ENCODE peak calls at places on chromosomes 4 and X, in ten cellular contexts. I is suprapubic skin; L is CD4-positive, alpha-beta T cell; H is fibroblast of lung; C is PC-3; U is BJ; R is PC-9; F is upper lobe of right lung; W is K562; A is uterus. V is an unnamed sample.

GRCh38 chr4:77797239-77797638 is 21.9 kb downstream of the CNOT6L start:
- DNase-seq in I (no peak), L (no peak), H (peak; percentile 12), C (peak; percentile 19), U (no peak), R (no peak), F (no peak), W (no peak), A (no peak), V (no peak)

GRCh38 chrX:13955095-13955647 is 74.5 kb downstream of the GEMIN8 start:
- DNase-seq in I (no peak), L (no peak), H (no peak), C (no peak), U (no peak), R (no peak), F (no peak), W (no peak), A (no peak), V (no peak)

GRCh38 chr4:70008771-70009170 is 13.0 kb downstream of the STATH start:
- DNase-seq in I (no peak), L (no peak), H (no peak), C (no peak), U (no peak), R (no peak), F (no peak), W (no peak), A (no peak), V (no peak)

GRCh38 chr4:54913751-54914526 is 211.5 kb downstream of the KDR start:
- DNase-seq in I (no peak), L (no peak), H (no peak), C (peak; percentile 68), U (no peak), R (no peak), F (no peak), W (no peak), A (no peak), V (no peak)

GRCh38 chrX:134570899-134571298 is 87.4 kb downstream of the PLAC1 start:
- DNase-seq in I (no peak), L (no peak), H (no peak), C (no peak), U (no peak), R (no peak), F (no peak), W (no peak), A (no peak), V (no peak)

GRCh38 chrX:109635151-109635550 is 10.2 kb upstream of the KCNE5 start:
- DNase-seq in I (no peak), L (no peak), H (no peak), C (peak; percentile 39), U (no peak), R (no peak), F (no peak), W (peak; percentile 24), A (no peak), V (no peak)

GRCh38 chr4:122701061-122701460 is 31.4 kb upstream of the BBS12 start:
- DNase-seq in I (no peak), L (no peak), H (no peak), C (no peak), U (no peak), R (no peak), F (no peak), W (no peak), A (no peak), V (no peak)

GRCh38 chrX:48834383-48834709 is 1.1 kb downstream of the PCSK1N start:
- DNase-seq in I (no peak), L (no peak), H (no peak), C (peak; percentile 29), U (no peak), R (no peak), F (no peak), W (no peak), A (no peak), V (no peak)

GRCh38 chr4:120864969-120865368 is 57.6 kb downstream of the PRDM5 start:
- DNase-seq in I (no peak), L (no peak), H (no peak), C (no peak), U (no peak), R (no peak), F (no peak), W (no peak), A (no peak), V (no peak)

DNA sequence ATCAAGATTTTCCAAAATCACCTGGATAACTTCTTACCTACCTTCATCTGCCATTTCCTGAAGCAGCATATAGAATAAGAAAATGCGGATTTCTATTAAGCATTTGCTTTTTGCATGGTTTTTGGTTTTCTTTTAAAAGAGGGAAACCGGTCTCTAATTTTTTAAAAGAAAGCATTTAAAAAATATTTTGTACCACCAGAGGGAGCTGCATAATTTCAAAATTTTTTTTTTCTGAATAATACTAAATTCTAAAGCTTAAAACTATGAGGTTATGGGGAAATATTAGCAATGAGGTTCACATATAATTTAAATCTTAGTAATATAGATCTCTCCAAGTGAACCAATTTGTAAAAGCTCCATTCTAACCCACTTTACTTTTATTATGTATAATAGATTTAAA is 137.7 kb upstream of the TENT5D start:
- DNase-seq in I (no peak), L (no peak), H (no peak), C (peak; percentile 25), U (no peak), R (no peak), F (no peak), W (no peak), A (no peak), V (no peak)
- TF ChIP-seq CTCF in I (no peak), L (no peak), H (no peak), C (peak; percentile 50), U (no peak), R (peak; percentile 58), F (no peak), W (no peak), A (no peak), V (peak; percentile 66)

DNA sequence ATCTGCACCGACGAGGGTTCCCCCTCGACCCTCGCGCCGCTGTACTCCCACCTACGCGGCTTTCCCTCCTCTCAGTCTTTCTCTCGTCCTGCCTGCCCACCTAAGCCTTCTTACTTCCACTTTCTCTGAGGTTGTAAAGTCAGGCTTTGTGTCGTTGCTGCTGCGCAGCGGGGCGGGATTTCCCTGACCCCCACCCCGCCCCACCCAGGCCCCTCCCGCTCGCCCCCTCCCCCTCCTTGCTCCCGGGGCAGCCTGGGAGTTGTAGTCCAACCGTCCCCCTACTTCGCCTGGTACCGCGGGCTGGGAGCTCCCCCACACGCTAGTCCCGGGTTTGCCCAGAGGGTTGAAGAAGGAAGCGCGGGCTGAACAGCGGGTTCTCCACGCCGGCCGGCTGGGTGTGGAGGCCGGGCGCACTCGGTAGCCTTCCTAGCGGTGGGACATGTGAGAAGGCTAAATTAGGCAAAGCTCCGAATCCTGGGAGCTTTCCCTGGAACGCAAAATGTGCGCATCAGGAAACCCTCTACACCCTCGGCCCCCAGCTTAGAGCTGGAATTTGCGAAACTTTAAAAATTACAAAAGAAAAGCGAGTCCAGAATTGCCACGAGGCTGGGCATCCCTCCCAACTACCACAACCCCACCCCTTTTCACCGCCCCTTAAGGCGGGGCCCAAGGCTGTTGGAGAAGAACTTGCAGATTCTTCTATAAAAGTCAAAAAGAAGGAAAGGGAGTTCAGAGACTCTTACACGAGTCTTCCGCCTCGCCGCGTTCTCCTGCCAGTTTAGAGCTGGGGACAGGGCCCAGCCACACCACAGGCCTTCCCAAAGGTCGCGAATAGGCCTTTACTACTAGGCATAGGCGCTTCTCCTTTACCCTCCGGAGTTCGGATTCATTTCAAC is at the start of gene ATP11C:
- DNase-seq in I (peak; percentile 89), L (peak; percentile 69), H (peak; percentile 81), C (peak; percentile 80), U (no peak), R (peak; percentile 71), F (peak; percentile 88), W (peak; percentile 83), A (peak; percentile 85), V (peak; percentile 80)
- TF ChIP-seq CTCF in I (no peak), L (no peak), H (no peak), C (no peak), U (no peak), R (no peak), F (no peak), W (peak; percentile 18), A (no peak), V (no peak)

GRCh38 chr4:4901877-4902276 is 42.4 kb downstream of the MSX1 start:
- DNase-seq in I (no peak), L (no peak), H (no peak), C (no peak), U (no peak), R (no peak), F (no peak), W (no peak), A (no peak), V (no peak)
- TF ChIP-seq CTCF in I (no peak), L (peak; percentile 7), H (no peak), C (no peak), U (no peak), R (no peak), F (no peak), W (peak; percentile 29), A (no peak), V (peak; percentile 46)

DNA sequence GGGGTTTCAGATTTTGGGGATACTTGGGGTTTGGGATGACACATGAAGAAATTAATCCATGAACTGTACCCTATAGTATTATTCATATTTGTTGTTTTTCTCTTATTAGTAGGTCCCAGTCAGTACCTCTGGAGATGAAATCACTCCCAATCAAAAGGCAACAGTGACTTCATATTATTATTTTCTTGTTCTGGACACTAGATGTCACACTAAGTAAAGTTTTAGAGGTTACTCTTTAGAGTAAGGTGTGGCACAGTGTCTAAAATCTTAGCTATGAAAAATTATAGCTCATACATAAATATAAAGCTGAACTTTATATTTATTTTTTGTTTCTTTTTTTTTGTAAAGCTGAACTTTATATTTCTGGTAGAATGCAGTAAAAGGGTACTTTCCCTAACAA is 35.1 kb downstream of the FAM114A1 start:
- DNase-seq in I (no peak), L (no peak), H (no peak), C (peak; percentile 56), U (no peak), R (peak; percentile 43), F (no peak), W (no peak), A (no peak), V (no peak)
- TF ChIP-seq CTCF in I (no peak), L (peak; percentile 70), H (no peak), C (peak; percentile 60), U (no peak), R (peak; percentile 63), F (peak; percentile 44), W (no peak), A (no peak), V (peak; percentile 71)

DNA sequence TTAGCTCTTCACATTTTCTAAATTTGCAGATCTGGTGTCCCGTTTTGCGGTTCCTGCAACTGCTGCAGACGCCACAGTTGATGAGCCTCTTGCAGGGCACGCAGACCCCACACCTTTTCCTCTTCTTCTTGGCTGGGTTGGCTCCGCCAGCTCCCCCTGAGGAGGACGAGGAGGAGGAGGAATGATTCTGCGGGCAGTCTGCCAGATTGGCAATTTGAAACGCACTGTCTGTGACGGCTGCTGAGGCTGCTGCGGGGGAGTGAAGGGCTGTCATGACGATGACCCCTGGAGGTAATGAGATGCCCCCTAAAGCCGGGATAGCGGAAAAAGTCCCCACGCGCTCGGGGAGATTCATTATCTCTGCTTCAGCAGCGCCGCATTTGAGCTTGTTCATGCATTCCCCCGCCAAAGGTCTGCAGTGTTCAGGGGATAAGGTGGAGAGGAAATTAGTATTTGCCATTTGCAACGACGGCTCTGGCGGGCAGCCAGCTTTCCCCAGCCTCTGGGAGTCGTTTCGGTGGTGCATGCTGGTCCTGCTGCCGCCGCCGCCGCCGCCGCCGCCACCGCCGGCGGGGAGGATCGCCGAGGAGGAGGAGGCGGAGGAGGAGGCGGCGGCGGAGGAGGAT is 3.8 kb downstream of the CXXC4 start:
- DNase-seq in I (peak; percentile 81), L (peak; percentile 12), H (peak; percentile 62), C (peak; percentile 38), U (no peak), R (no peak), F (peak; percentile 88), W (peak; percentile 48), A (peak; percentile 78), V (peak; percentile 90)
- TF ChIP-seq CTCF in I (no peak), L (no peak), H (no peak), C (no peak), U (no peak), R (no peak), F (no peak), W (no peak), A (no peak), V (no peak)

GRCh38 chr4:17169699-17170098 is 271.3 kb upstream of the LDB2 start:
- DNase-seq in I (no peak), L (no peak), H (no peak), C (no peak), U (no peak), R (no peak), F (no peak), W (no peak), A (no peak), V (no peak)
- TF ChIP-seq CTCF in I (no peak), L (no peak), H (no peak), C (no peak), U (no peak), R (no peak), F (no peak), W (no peak), A (no peak), V (no peak)